ENCODE peak calls at places on chromosomes 11 and 22, in seven cellular contexts. K is HepG2, A is uterus, F is heart left ventricle, N is breast epithelium, J is tibial nerve, G is body of pancreas. T is an unnamed sample.
A peak's percentile ranks its signal among the peaks of the same experiment; 100 is the strongest.

GRCh38 chr11:68992743-68993255 is 12.0 kb upstream of the MRGPRD start:
- DNase-seq in N (no peak), G (no peak), A (no peak), F (no peak), J (no peak), K (no peak), T (no peak)

GRCh38 chr11:14643697-14644395 is at the start of gene PDE3B:
- DNase-seq in N (no peak), G (peak; percentile 92), J (peak; percentile 35), K (peak; percentile 83), F (peak; percentile 82), A (peak; percentile 19), T (peak; percentile 93)

GRCh38 chr22:37725551-37726239 is 28.8 kb downstream of the TRIOBP start:
- DNase-seq in K (no peak), G (no peak), F (no peak), A (no peak), N (no peak), J (no peak), T (no peak)

GRCh38 chr11:121117753-121118152 is 16.7 kb downstream of the TECTA start:
- DNase-seq in K (no peak), A (no peak), F (no peak), J (no peak), N (no peak), G (no peak), T (no peak)

GRCh38 chr11:16857186-16857585 is 118.7 kb downstream of the C11orf58 start:
- DNase-seq in J (no peak), F (peak; percentile 71), A (no peak), K (no peak), G (no peak), N (no peak), T (no peak)

GRCh38 chr11:121553806-121554205 is 101.0 kb upstream of the SORL1-AS1 start:
- DNase-seq in G (peak; percentile 77), J (no peak), F (no peak), K (peak; percentile 91), A (peak; percentile 43), N (no peak), T (no peak)

GRCh38 chr11:29129850-29130249 is 887.0 kb downstream of the KCNA4 start:
- DNase-seq in N (no peak), K (no peak), F (no peak), A (no peak), J (no peak), G (no peak), T (peak; percentile 8)

GRCh38 chr11:65781962-65782815 is 1.4 kb upstream of the AP5B1 start:
- DNase-seq in G (no peak), J (no peak), A (no peak), N (no peak), K (no peak), F (no peak), T (no peak)

GRCh38 chr11:93323747-93324146 is 6.8 kb upstream of the DEUP1 start:
- DNase-seq in J (no peak), G (no peak), A (no peak), K (no peak), N (no peak), F (no peak), T (no peak)

DNA sequence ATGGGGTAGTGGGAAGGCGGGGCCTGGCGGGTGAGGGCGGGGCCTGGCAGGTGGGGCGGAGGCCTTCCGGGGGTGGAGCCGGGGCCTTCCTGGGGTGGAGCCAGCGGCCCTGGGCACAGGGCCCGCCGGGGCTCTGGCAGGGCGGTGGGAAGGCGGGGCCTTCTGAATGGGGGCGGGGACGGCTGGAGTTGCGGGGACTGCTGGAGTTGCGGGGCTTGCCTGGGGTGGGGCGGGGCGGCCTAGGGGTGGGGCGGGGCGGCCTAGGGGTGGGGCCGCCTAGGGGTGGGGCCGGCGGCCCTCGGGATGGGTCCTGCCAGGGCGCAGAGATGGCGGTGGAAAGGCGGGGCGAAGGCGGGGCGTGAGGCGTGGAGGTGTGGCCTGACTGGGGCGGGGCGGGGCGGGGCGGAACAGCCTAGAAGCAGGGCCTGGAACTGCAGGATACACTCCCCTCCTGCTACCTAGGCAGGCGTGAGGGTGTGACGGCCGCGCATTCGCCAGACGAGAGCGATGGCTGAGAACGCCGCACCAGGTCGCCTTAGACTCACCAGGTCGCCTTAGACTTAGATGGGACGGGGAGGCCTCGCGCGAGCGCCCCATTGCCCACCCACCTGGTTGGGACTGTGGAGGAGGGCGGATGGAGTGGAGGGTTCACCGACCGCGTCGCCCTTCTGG is 19.3 kb downstream of the RRP7A start:
- DNase-seq in N (peak; percentile 81), J (peak; percentile 63), A (peak; percentile 90), G (peak; percentile 87), K (no peak), F (peak; percentile 80), T (no peak)
- TF ChIP-seq POLR2A in N (no peak), J (peak; percentile 45), A (no peak), G (peak; percentile 57), K (no peak), F (no peak), T (no peak)

GRCh38 chr22:44668190-44668885 is 33.7 kb upstream of the PRR5 start:
- DNase-seq in N (no peak), A (no peak), J (no peak), G (no peak), F (no peak), K (no peak), T (peak; percentile 37)
- H3K4me3 ChIP-seq in N (peak overlapping the region; percentile 68), A (peak overlapping the region; percentile 58), J (peak overlapping the region; percentile 38), G (no peak overlapping the region), F (peak overlapping the region; percentile 40), K (peak overlapping the region; percentile 59), T (no peak overlapping the region)

DNA sequence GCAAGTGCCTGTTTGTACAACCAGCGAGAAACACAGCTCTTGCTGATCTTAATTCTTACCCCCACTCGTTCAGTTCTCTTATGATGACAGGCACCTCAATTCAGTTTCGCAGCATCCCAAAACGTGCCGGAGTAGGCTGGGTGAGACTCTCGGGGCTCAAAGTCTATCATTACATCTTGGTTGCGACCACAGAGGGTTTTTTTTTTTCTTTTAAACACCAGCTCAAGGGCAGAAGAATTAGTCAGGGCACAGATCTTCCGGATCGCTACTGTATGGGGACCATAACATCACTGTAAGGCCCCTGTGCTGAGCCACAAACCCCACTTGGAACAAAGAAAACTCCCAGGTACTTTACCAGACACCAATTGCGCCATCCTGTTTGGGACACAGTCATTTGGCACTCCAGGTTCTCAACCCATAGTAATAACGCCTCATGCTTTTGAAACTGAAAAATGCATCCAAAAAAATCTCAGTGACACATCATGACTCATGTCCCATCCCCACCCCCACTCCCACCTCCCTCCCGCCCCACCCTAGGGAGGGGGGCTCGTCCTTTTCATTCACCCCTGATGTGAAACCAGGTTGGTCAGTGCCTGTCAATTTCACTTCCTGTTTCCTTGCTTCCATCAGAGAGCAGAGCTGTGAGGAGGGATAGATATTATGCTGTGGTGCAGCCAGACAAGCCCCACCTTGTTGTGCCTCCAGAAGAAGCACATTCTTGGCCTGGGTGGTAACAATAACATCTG is 41.0 kb upstream of the CD5 start:
- DNase-seq in K (no peak), G (peak; percentile 14), F (no peak), A (no peak), J (no peak), N (peak; percentile 23), T (peak; percentile 83)
- TF ChIP-seq POLR2A in K (no peak), G (no peak), F (no peak), A (no peak), J (no peak), N (no peak), T (no peak)

GRCh38 chr11:67440229-67441081 is 2.8 kb downstream of the CORO1B start:
- DNase-seq in A (no peak), J (no peak), K (no peak), F (no peak), G (no peak), N (no peak), T (no peak)
- H3K4me3 ChIP-seq in A (no peak overlapping the region), J (no peak overlapping the region), K (no peak overlapping the region), F (no peak overlapping the region), G (no peak overlapping the region), N (no peak overlapping the region), T (no peak overlapping the region)

GRCh38 chr22:29811377-29811776 is 26.7 kb downstream of the ASCC2 start:
- DNase-seq in K (peak; percentile 25), F (no peak), J (no peak), N (no peak), A (no peak), G (no peak), T (no peak)
- TF ChIP-seq POLR2A in K (no peak), F (no peak), J (no peak), N (no peak), A (no peak), G (no peak), T (no peak)

GRCh38 chr11:2883717-2884423 is 1.7 kb downstream of the CDKN1C start:
- DNase-seq in K (no peak), F (peak; percentile 60), G (no peak), N (no peak), A (no peak), J (no peak), T (no peak)
- H3K4me3 ChIP-seq in K (no peak overlapping the region), F (peak overlapping the region; percentile 67), G (peak overlapping the region; percentile 48), N (peak overlapping the region; percentile 89), A (peak overlapping the region; percentile 63), J (peak overlapping the region; percentile 78), T (no peak overlapping the region)

DNA sequence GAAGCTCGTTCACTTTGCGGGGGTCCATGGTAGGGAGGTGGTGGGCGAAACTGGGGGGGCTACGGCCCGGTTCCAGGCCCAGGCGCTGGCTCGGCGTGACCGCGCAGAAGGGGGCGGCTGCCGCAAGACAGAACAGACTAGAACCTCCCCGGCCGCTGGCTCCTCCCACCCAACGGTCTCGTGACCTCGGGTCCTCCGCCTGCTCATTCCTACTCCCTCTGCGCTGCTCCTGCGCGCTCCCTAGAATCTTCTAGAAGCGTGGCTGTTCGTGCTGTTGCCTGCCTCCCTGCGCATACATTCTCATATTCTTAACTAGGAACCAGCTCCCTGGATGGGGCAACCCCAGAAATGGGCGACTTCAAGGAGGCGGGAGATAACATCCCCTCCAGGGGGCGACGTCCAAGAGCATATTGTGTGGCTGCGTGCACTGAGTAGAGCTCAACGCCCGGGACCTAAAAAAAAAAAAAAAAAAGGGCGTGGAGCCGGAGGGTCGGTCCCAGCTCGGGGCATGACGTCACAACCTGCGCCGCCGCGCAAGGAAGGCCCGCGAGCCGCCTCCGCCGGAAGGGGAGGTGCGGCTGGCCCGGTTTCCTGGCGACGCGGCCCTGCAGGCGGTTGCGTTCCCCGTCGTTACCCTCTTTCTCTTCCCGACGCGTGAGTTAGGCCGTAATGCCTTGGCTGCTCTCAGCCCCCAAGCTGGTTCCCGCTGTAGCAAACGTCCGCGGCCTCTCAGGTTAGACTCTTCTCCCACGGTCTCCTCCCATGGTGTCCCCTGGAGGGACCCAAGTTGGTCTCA is at the start of the genes ST13 and XPNPEP3:
- DNase-seq in G (peak; percentile 99), K (peak; percentile 92), N (peak; percentile 97), J (peak; percentile 95), F (peak; percentile 98), A (peak; percentile 98), T (peak; percentile 96)
- TF ChIP-seq POLR2A in G (peak; percentile 68), K (peak; percentile 75), N (peak; percentile 40), J (peak; percentile 91), F (no peak), A (peak; percentile 87), T (peak; percentile 55)

DNA sequence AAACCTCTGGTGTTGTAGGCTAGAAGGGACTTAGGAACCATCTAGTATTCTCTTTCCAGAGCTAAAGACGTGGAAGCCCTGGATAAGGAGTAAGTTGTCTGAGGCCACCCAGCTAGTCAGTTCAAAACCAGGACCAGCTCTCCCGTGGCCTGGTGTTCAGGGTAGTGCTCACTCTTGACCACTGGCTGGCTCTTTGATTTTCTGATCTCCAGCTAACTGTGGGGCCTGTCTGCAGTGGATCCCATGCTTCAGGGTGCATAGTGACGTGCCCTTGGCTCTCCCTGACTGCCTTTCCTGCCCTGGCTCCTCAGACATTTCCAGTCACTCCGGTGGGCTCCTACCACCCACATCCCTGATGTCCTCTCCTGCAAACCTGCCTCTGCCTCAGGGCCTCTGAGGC is 1.3 kb downstream of the CLMP start:
- DNase-seq in J (no peak), A (no peak), F (no peak), K (no peak), N (no peak), G (no peak), T (no peak)
- H3K4me3 ChIP-seq in J (peak overlapping the region; percentile 38), A (peak overlapping the region; percentile 57), F (peak overlapping the region; percentile 27), K (no peak overlapping the region), N (peak overlapping the region; percentile 65), G (no peak overlapping the region), T (no peak overlapping the region)

T was measured in NB4.